ENCODE peak calls at places on chromosomes 3 and 15, in four cellular contexts. Y is SK-N-SH, T is K562, S is GM12878. A is an unnamed sample.
A peak's percentile ranks its signal among the peaks of the same experiment; 100 is the strongest.

GRCh38 chr3:168973206-168973605 is 690.3 kb downstream of the MECOM start:
- DNase-seq in Y (no peak), T (no peak), S (no peak), A (no peak)

GRCh38 chr15:94070341-94071275 is 160.8 kb upstream of the MCTP2 start:
- DNase-seq in Y (no peak), T (no peak), S (no peak), A (peak; percentile 11)

GRCh38 chr3:58528629-58529028 is 8.4 kb downstream of the ACOX2 start:
- DNase-seq in Y (peak; percentile 63), T (no peak), S (no peak), A (no peak)

GRCh38 chr3:42351221-42351620 is 59.2 kb downstream of the LYZL4 start:
- DNase-seq in Y (no peak), T (no peak), S (no peak), A (no peak)

GRCh38 chr15:28961391-28961790 is 75.6 kb downstream of the APBA2 start:
- DNase-seq in Y (no peak), T (no peak), S (no peak), A (no peak)

GRCh38 chr3:140128217-140129137 is 193.5 kb downstream of the CLSTN2 start:
- DNase-seq in Y (peak; percentile 35), T (peak; percentile 36), S (no peak), A (peak; percentile 80)

GRCh38 chr3:126321490-126321889 is 35.7 kb downstream of the KLF15 start:
- DNase-seq in Y (no peak), T (no peak), S (no peak), A (no peak)

GRCh38 chr3:194396897-194397756 is 1.9 kb downstream of the GP5 start:
- DNase-seq in Y (no peak), T (no peak), S (no peak), A (peak; percentile 49)

GRCh38 chr15:100593431-100593830 is 8.6 kb downstream of the LINS1 start:
- DNase-seq in Y (no peak), T (no peak), S (no peak), A (no peak)

GRCh38 chr3:118137783-118138182 is 896.9 kb downstream of the IGSF11 start:
- DNase-seq in Y (no peak), T (no peak), S (no peak), A (no peak)

GRCh38 chr3:62566022-62566557 is 192.7 kb upstream of the FEZF2 start:
- DNase-seq in Y (no peak), T (no peak), S (no peak), A (no peak)

GRCh38 chr3:24086597-24087369 is 141.7 kb downstream of the NR1D2 start:
- DNase-seq in Y (no peak), T (no peak), S (no peak), A (no peak)
- TF ChIP-seq CTCF in Y (no peak), T (no peak), S (no peak), A (no peak)

DNA sequence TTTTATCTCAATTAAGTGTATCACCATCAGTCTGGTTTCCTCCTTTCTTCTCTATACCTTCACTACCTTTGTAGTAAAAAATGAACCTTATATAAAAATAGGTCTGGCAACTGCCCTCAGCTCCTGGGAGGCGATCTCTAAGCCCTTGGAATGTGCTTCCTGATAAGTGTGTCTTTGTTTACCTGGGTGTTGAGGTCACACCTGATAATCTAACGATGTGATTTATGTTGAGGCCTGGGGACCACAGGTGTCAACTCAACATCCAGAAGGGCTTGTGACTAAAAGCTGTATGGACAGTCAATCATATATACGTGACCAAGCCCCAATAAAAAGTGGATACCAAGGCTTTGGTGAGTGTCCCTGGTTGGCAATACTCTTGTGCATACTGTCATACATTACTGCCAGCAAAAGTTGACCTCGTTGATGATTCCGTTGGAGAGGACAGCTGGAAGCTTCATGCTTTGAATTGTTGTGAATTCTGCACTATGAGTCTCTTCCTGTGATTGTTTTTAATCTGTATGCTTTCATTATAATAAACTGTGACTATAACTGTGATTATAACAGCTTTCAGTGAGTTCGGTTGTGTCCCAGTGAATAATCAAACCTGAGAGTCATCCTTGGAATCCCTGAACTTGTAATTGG is 4.1 kb downstream of the NSUN3 start:
- DNase-seq in Y (no peak), T (no peak), S (no peak), A (no peak)
- TF ChIP-seq USF1 in Y (no peak), T (no peak), S (no peak), A (no peak)

GRCh38 chr3:9507586-9508578 is 45.7 kb downstream of the LHFPL4 start:
- DNase-seq in Y (no peak), T (no peak), S (no peak), A (no peak)
- TF ChIP-seq CTCF in Y (no peak), T (no peak), S (no peak), A (no peak)

DNA sequence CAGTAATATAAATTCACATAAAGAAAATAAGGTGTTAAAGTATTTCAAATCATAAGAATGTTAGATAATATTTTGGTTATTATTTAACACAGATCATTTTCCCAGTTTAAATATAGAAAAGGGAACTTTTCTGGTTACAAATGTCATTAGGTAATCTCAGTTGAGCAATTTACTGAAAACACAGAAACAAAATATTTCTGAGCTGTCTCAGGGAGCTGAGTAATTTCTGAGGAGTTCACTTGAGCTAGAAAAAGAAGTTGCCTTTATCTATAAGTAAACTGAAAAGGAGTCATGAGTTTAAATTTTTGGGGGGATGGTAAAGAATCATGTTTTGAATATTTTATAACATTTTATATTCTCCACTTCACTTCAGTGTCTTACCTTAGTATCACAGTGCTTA is 855.4 kb upstream of the ARPP21 start:
- DNase-seq in Y (no peak), T (no peak), S (no peak), A (no peak)
- TF ChIP-seq USF1 in Y (no peak), T (no peak), S (no peak), A (no peak)

GRCh38 chr3:128094295-128095151 is 29.1 kb downstream of the RUVBL1 start:
- DNase-seq in Y (no peak), T (no peak), S (no peak), A (no peak)
- TF ChIP-seq CTCF in Y (no peak), T (no peak), S (no peak), A (no peak)

GRCh38 chr15:64843996-64844395 is 2.3 kb downstream of the PLEKHO2 start:
- DNase-seq in Y (no peak), T (no peak), S (no peak), A (no peak)

GRCh38 chr15:64846246-64846645 is 4.5 kb downstream of the PLEKHO2 start:
- DNase-seq in Y (no peak), T (no peak), S (no peak), A (no peak)

GRCh38 chr15:64844576-64845140 is 2.9 kb downstream of the PLEKHO2 start:
- DNase-seq in Y (peak; percentile 54), T (no peak), S (no peak), A (no peak)

GRCh38 chr15:64845826-64846225 is 4.1 kb downstream of the PLEKHO2 start:
- DNase-seq in Y (no peak), T (no peak), S (no peak), A (no peak)

GRCh38 chr15:64845183-64845611 is 3.5 kb downstream of the PLEKHO2 start:
- DNase-seq in Y (peak; percentile 59), T (no peak), S (no peak), A (no peak)
- TF ChIP-seq USF1 in Y (no peak), T (no peak), S (no peak), A (no peak)

GRCh38 chr3:153783106-153783505 is 338.1 kb upstream of the ARHGEF26 start:
- DNase-seq in Y (no peak), T (no peak), S (no peak), A (no peak)

GRCh38 chr3:153789380-153789779 is 331.8 kb upstream of the ARHGEF26 start:
- DNase-seq in Y (no peak), T (no peak), S (no peak), A (no peak)

GRCh38 chr3:153783804-153784203 is 337.4 kb upstream of the ARHGEF26 start:
- DNase-seq in Y (no peak), T (no peak), S (no peak), A (no peak)

DNA sequence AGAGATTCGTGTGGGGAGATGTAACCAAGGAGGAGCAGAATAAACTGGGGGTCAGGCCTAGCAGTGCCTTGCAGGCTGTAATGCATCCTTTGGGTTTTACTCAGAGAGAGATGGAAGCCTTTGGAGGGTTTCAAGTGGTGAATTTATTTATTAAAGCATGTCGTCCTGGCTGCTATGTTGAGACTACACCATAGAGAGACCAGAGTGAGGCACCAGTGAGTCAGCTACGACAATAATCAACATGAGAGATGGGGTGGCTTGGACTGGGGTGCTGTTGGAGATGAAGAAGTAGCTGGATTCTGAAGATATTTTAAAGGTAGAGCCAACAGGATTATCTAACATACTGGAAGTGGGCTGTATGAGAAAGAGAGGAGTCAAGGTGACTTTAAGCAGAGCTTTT is 335.3 kb upstream of the ARHGEF26 start:
- DNase-seq in Y (no peak), T (no peak), S (no peak), A (no peak)
- TF ChIP-seq CTCF in Y (peak; percentile 13), T (peak; percentile 2), S (no peak), A (no peak)